ENCODE peak calls at places on chromosomes 4 and X, in six cellular contexts. V is PC-9, D is HCT116, P is K562, G is PC-3, S is A673. X is an unnamed sample.

GRCh38 chrX:13816899-13817298 is at the start of gene GPM6B:
- DNase-seq in V (no peak), D (no peak), P (no peak), G (no peak), S (no peak), X (no peak)

GRCh38 chr4:88881227-88881569 is 175.8 kb downstream of the FAM13A start:
- DNase-seq in V (no peak), D (no peak), P (no peak), G (no peak), S (no peak), X (no peak)

GRCh38 chrX:16120431-16120830 is 2.9 kb upstream of the GRPR start:
- DNase-seq in V (no peak), D (no peak), P (no peak), G (no peak), S (peak), X (no peak)

GRCh38 chr4:102268355-102268754 is 76.9 kb downstream of the SLC39A8 start:
- DNase-seq in V (no peak), D (no peak), P (no peak), G (no peak), S (no peak), X (no peak)

GRCh38 chr4:111323916-111324315 is 701.0 kb upstream of the PITX2 start:
- DNase-seq in V (no peak), D (no peak), P (no peak), G (no peak), S (no peak), X (no peak)

GRCh38 chr4:187478292-187479205 is 517.0 kb upstream of the ZFP42 start:
- DNase-seq in V (no peak), D (no peak), P (no peak), G (peak), S (no peak), X (no peak)

GRCh38 chrX:67725471-67725870 is 181.7 kb downstream of the AR start:
- DNase-seq in V (no peak), D (no peak), P (no peak), G (no peak), S (no peak), X (no peak)

GRCh38 chr4:145525291-145525740 is 43.7 kb downstream of the SMAD1 start:
- DNase-seq in V (no peak), D (no peak), P (no peak), G (peak), S (no peak), X (no peak)

GRCh38 chrX:111244238-111244750 is 26.0 kb downstream of the CAPN6 start:
- DNase-seq in V (no peak), D (peak), P (peak), G (peak), S (peak), X (no peak)

GRCh38 chr4:154361450-154361849 is 130.1 kb downstream of the DCHS2 start:
- DNase-seq in V (no peak), D (no peak), P (no peak), G (no peak), S (no peak), X (no peak)

GRCh38 chr4:112213850-112214249 is 17.7 kb upstream of the AP1AR start:
- DNase-seq in V (no peak), D (no peak), P (no peak), G (no peak), S (no peak), X (no peak)

GRCh38 chr4:3869661-3870566 is 103.7 kb downstream of the ADRA2C start:
- DNase-seq in V (no peak), D (no peak), P (no peak), G (no peak), S (no peak), X (no peak)

GRCh38 chr4:189278559-189279165 is 662.0 kb upstream of the FRG1 start:
- DNase-seq in V (no peak), D (no peak), P (no peak), G (no peak), S (peak), X (no peak)

GRCh38 chrX:83510466-83511181 is 2.5 kb downstream of the POU3F4 start:
- DNase-seq in V (no peak), D (no peak), P (no peak), G (no peak), S (no peak), X (no peak)

GRCh38 chr4:5746829-5747745 is 36.1 kb downstream of the EVC start:
- DNase-seq in V (no peak), D (no peak), P (no peak), G (peak), S (peak), X (no peak)

GRCh38 chrX:95383778-95384177 is 1300.9 kb upstream of the DIAPH2 start:
- DNase-seq in V (no peak), D (no peak), P (no peak), G (peak), S (no peak), X (no peak)

GRCh38 chrX:49273181-49273727 is 3.7 kb downstream of the PPP1R3F start:
- DNase-seq in V (no peak), D (no peak), P (no peak), G (no peak), S (no peak), X (no peak)

GRCh38 chrX:150627957-150628356 is 59.5 kb downstream of the MTM1 start:
- DNase-seq in V (no peak), D (no peak), P (no peak), G (no peak), S (no peak), X (no peak)

GRCh38 chr4:139817657-139818452 is 152.2 kb downstream of the MGST2 start:
- DNase-seq in V (no peak), D (no peak), P (no peak), G (no peak), S (no peak), X (no peak)

GRCh38 chrX:19670854-19671620 is 155.7 kb upstream of the MAP3K15 start:
- DNase-seq in V (peak), D (peak), P (no peak), G (peak), S (peak), X (no peak)

GRCh38 chr4:14831447-14831846 is 170.8 kb upstream of the CPEB2 start:
- DNase-seq in V (peak), D (no peak), P (no peak), G (peak), S (no peak), X (no peak)

GRCh38 chr4:76894537-76894936 is 3.4 kb downstream of the SOWAHB start:
- DNase-seq in V (no peak), D (no peak), P (no peak), G (no peak), S (no peak), X (no peak)

GRCh38 chrX:39819921-39820849 is 277.6 kb downstream of the BCOR start:
- DNase-seq in V (no peak), D (no peak), P (no peak), G (no peak), S (peak), X (no peak)

GRCh38 chr4:143367863-143368262 is 31.2 kb downstream of the GAB1 start:
- DNase-seq in V (no peak), D (no peak), P (no peak), G (no peak), S (no peak), X (no peak)

GRCh38 chrX:329291-329910 is 10.8 kb upstream of the GTPBP6 start:
- DNase-seq in V (no peak), D (no peak), P (no peak), G (no peak), S (no peak), X (no peak)

GRCh38 chrX:48493890-48494364 is 14.9 kb upstream of the PORCN start:
- DNase-seq in V (no peak), D (peak), P (peak), G (peak), S (peak), X (no peak)

GRCh38 chr4:70722199-70722791 is 531 bp downstream of the RUFY3 start:
- DNase-seq in V (no peak), D (no peak), P (peak), G (no peak), S (no peak), X (no peak)

GRCh38 chrX:118773782-118774181 is 46.4 kb downstream of the IL13RA1 start:
- DNase-seq in V (peak), D (no peak), P (no peak), G (peak), S (no peak), X (no peak)

GRCh38 chrX:7147978-7148824 is at the start of gene PUDP:
- DNase-seq in V (peak), D (peak), P (peak), G (peak), S (peak), X (peak)

GRCh38 chr4:85762204-85762884 is 287.4 kb downstream of the ARHGAP24 start:
- DNase-seq in V (no peak), D (no peak), P (no peak), G (peak), S (no peak), X (no peak)

GRCh38 chr4:116688536-116688935 is 396.8 kb downstream of the TRAM1L1 start:
- DNase-seq in V (no peak), D (no peak), P (no peak), G (peak), S (no peak), X (no peak)

GRCh38 chr4:59728496-59728895 is 1471.6 kb upstream of the ADGRL3 start:
- DNase-seq in V (no peak), D (no peak), P (no peak), G (no peak), S (no peak), X (no peak)

GRCh38 chr4:159047478-159048165 is 55.3 kb upstream of the RAPGEF2 start:
- DNase-seq in V (peak), D (no peak), P (peak), G (no peak), S (no peak), X (no peak)

GRCh38 chr4:86967798-86968197 is 33.0 kb downstream of the AFF1 start:
- DNase-seq in V (no peak), D (no peak), P (no peak), G (no peak), S (peak), X (no peak)

GRCh38 chrX:103431316-103431715 is 55.0 kb downstream of the BEX3 start:
- DNase-seq in V (no peak), D (no peak), P (no peak), G (peak), S (no peak), X (no peak)

GRCh38 chr4:7861440-7861881 is 78.2 kb downstream of the AFAP1 start:
- DNase-seq in V (peak), D (no peak), P (no peak), G (peak), S (peak), X (no peak)

GRCh38 chr4:998096-998691 is 5.0 kb upstream of the SLC26A1 start:
- DNase-seq in V (no peak), D (no peak), P (no peak), G (no peak), S (no peak), X (no peak)

GRCh38 chr4:139815646-139816601 is 150.3 kb downstream of the MGST2 start:
- DNase-seq in V (no peak), D (no peak), P (peak), G (peak), S (peak), X (no peak)

GRCh38 chr4:71020611-71021010 is 27.2 kb downstream of the DCK start:
- DNase-seq in V (no peak), D (no peak), P (no peak), G (no peak), S (no peak), X (no peak)

GRCh38 chrX:33906971-33907370 is 225.1 kb downstream of the FAM47A start:
- DNase-seq in V (no peak), D (no peak), P (no peak), G (no peak), S (no peak), X (no peak)
- H3K4me3 ChIP-seq in V (no peak), D (no peak), P (no peak), G (no peak), S (no peak), X (no peak)

GRCh38 chrX:65643786-65644111 is 23.7 kb upstream of the MSN start:
- DNase-seq in V (peak), D (no peak), P (no peak), G (no peak), S (no peak), X (no peak)
- H3K27ac ChIP-seq in V (peak), D (peak), P (no peak), G (peak), S (no peak), X (no peak)

DNA sequence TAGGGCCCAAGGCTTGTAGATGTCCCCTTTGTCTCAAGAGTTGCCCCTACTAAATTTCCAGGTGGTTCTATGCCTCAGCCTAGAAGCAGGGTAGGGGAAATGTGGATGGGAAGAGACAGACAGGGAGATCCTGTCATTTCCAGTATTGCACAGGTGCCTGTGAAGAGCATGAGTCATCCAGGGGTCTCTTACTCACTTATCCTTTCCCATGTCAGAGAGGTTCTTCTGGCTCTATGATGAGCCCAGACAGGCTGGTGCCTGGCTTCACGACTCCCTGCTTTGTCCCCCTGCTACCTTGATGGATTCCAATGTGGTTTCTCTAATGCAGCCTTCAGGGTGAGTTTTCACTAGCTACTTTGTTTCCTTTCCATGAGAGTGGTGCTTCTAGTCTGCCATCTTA is 35.2 kb upstream of the DDX60 start:
- DNase-seq in V (no peak), D (no peak), P (no peak), G (peak), S (no peak), X (no peak)
- H3K4me3 ChIP-seq in V (no peak), D (no peak), P (no peak), G (no peak), S (no peak), X (no peak)

GRCh38 chrX:123601437-123601836 is 131.4 kb downstream of the THOC2 start:
- DNase-seq in V (no peak), D (no peak), P (no peak), G (no peak), S (no peak), X (no peak)
- H3K27ac ChIP-seq in V (no peak), D (no peak), P (no peak), G (no peak), S (no peak), X (no peak)

DNA sequence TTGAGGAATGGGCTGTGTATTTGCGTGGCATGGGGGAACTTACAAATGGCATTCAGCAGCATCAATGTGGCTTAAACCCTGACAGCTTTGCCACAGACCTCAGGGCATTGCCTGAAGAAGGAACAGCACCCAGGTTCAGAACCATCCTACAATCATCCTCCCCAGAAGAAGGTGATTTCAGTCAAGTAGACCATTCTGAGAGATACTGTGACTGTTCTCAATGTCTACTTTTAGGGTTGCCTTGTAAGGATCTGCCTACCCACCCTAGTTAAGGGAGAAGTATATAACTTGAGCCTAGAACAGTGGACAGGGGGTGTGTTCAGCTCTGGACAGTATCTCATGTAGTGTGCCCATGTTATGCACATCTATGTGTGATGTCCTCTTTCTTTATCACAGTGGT is 1.6 kb upstream of the FGF5 start:
- DNase-seq in V (no peak), D (no peak), P (no peak), G (no peak), S (no peak), X (no peak)
- H3K4me3 ChIP-seq in V (peak), D (no peak), P (no peak), G (peak), S (no peak), X (no peak)